ENCODE peak calls at places on chromosomes 13 and 19, in eight cellular contexts. G is amniotic epithelial cell, V is endodermal cell, Q is mesendoderm, O is heart left ventricle, E is iris pigment epithelial cell, F is left colon, D is GM06990. I is an unnamed sample.

GRCh38 chr19:44304659-44305193 is at the start of gene ZNF235:
- DNase-seq in G (peak), V (peak), Q (peak), O (peak), E (peak), F (peak), D (peak), I (peak)

GRCh38 chr19:50796128-50796633 is 6.0 kb downstream of the ACP4 start:
- DNase-seq in G (no peak), V (peak), Q (no peak), O (no peak), E (no peak), F (no peak), D (peak), I (no peak)

GRCh38 chr19:50431343-50432220 is 1.1 kb upstream of the MYBPC2 start:
- DNase-seq in G (peak), V (peak), Q (peak), O (peak), E (peak), F (peak), D (peak), I (peak)

GRCh38 chr19:12794936-12795335 is 3.6 kb downstream of the JUNB start:
- DNase-seq in G (no peak), V (no peak), Q (no peak), O (no peak), E (no peak), F (no peak), D (no peak), I (no peak)

GRCh38 chr13:99709134-99709533 is 207.9 kb downstream of the TM9SF2 start:
- DNase-seq in G (no peak), V (peak), Q (no peak), O (no peak), E (no peak), F (no peak), D (no peak), I (no peak)

GRCh38 chr13:113722921-113723320 is 36.1 kb upstream of the TMEM255B start:
- DNase-seq in G (no peak), V (no peak), Q (peak), O (no peak), E (no peak), F (no peak), D (no peak), I (no peak)

GRCh38 chr13:72808917-72809500 is 27.1 kb downstream of the PIBF1 start:
- DNase-seq in G (no peak), V (no peak), Q (peak), O (no peak), E (no peak), F (no peak), D (no peak), I (no peak)

GRCh38 chr19:51691122-51692064 is 1.7 kb upstream of the SPACA6 start:
- DNase-seq in G (peak), V (peak), Q (peak), O (no peak), E (peak), F (no peak), D (no peak), I (no peak)

GRCh38 chr19:29858000-29858596 is 46.3 kb downstream of the CCNE1 start:
- DNase-seq in G (no peak), V (peak), Q (peak), O (no peak), E (no peak), F (peak), D (no peak), I (no peak)

GRCh38 chr13:27481766-27482165 is 31.4 kb upstream of the MTIF3 start:
- DNase-seq in G (peak), V (peak), Q (peak), O (no peak), E (peak), F (peak), D (no peak), I (no peak)

GRCh38 chr19:46904114-46905060 is 43.6 kb downstream of the ARHGAP35 start:
- DNase-seq in G (peak), V (peak), Q (peak), O (peak), E (peak), F (no peak), D (no peak), I (no peak)

GRCh38 chr13:47426126-47426849 is 529.4 kb upstream of the HTR2A start:
- DNase-seq in G (peak), V (no peak), Q (no peak), O (peak), E (peak), F (no peak), D (no peak), I (peak)

GRCh38 chr13:22461854-22462565 is 718.8 kb upstream of the SGCG start:
- DNase-seq in G (peak), V (no peak), Q (no peak), O (no peak), E (no peak), F (no peak), D (no peak), I (no peak)

GRCh38 chr19:34577531-34578101 is 96.1 kb downstream of the WTIP start:
- DNase-seq in G (no peak), V (peak), Q (peak), O (no peak), E (no peak), F (no peak), D (no peak), I (no peak)

GRCh38 chr13:24866488-24866887 is 102.5 kb downstream of the RNF17 start:
- DNase-seq in G (no peak), V (no peak), Q (no peak), O (no peak), E (no peak), F (no peak), D (no peak), I (no peak)

GRCh38 chr13:84802073-84802472 is 919.8 kb upstream of the SLITRK1 start:
- DNase-seq in G (no peak), V (no peak), Q (no peak), O (no peak), E (no peak), F (no peak), D (no peak), I (no peak)

GRCh38 chr19:29680447-29680846 is 15.2 kb downstream of the PLEKHF1 start:
- DNase-seq in G (no peak), V (no peak), Q (no peak), O (no peak), E (no peak), F (peak), D (peak), I (no peak)

GRCh38 chr19:43957891-43958290 is 6.9 kb downstream of the ZNF221 start:
- DNase-seq in G (peak), V (no peak), Q (no peak), O (no peak), E (peak), F (no peak), D (no peak), I (no peak)

GRCh38 chr19:45075215-45076028 is 856 bp downstream of the ZNF296 start:
- DNase-seq in G (peak), V (peak), Q (peak), O (peak), E (peak), F (peak), D (peak), I (peak)

GRCh38 chr13:93328943-93329342 is 102.3 kb downstream of the GPC6 start:
- DNase-seq in G (peak), V (no peak), Q (no peak), O (no peak), E (no peak), F (no peak), D (no peak), I (no peak)

GRCh38 chr19:46515879-46516350 is 20.2 kb upstream of the PNMA8B start:
- DNase-seq in G (peak), V (no peak), Q (peak), O (no peak), E (peak), F (no peak), D (no peak), I (no peak)

GRCh38 chr13:23794267-23795161 is 94.7 kb downstream of the MIPEP start:
- DNase-seq in G (peak), V (no peak), Q (no peak), O (no peak), E (peak), F (no peak), D (peak), I (no peak)

I was measured in tibial artery.